ENCODE peak calls at places on chromosomes 3 and 15, in five cellular contexts. N, B, G, U and I are unnamed samples. For H3K36me3 and H3K4me1, the result is how much of the 10 kb centered on the place peaks cover.

GRCh38 chr15:96416934-96417759 is 86.6 kb downstream of the NR2F2 start:
- DNase-seq in N (no peak), B (no peak), G (no peak), U (no peak), I (no peak)

GRCh38 chr3:172449468-172450149 is 1.4 kb upstream of the GHSR start:
- DNase-seq in N (no peak), B (no peak), G (no peak), U (no peak), I (no peak)

GRCh38 chr15:78259232-78259631 is 5.1 kb upstream of the DNAJA4 start:
- DNase-seq in N (no peak), B (no peak), G (no peak), U (no peak), I (no peak)

GRCh38 chr15:43488790-43489585 is 4.0 kb downstream of the TP53BP1 start:
- DNase-seq in N (peak), B (no peak), G (no peak), U (no peak), I (no peak)

GRCh38 chr3:23442598-23443383 is 239.7 kb downstream of the UBE2E2 start:
- DNase-seq in N (no peak), B (no peak), G (no peak), U (no peak), I (no peak)

GRCh38 chr15:90869601-90870353 is 1.4 kb downstream of the FURIN start:
- DNase-seq in N (no peak), B (no peak), G (peak), U (peak), I (peak)

GRCh38 chr15:74290645-74291044 is 54.5 kb downstream of the CCDC33 start:
- DNase-seq in N (no peak), B (no peak), G (no peak), U (no peak), I (no peak)

GRCh38 chr3:126557415-126557745 is 1.4 kb downstream of the C3orf22 start:
- DNase-seq in N (no peak), B (no peak), G (peak), U (no peak), I (peak)

GRCh38 chr3:169510378-169510777 is 153.1 kb downstream of the MECOM start:
- DNase-seq in N (no peak), B (no peak), G (no peak), U (no peak), I (no peak)

GRCh38 chr3:196813903-196814302 is 53.8 kb upstream of the SENP5 start:
- DNase-seq in N (no peak), B (no peak), G (no peak), U (no peak), I (no peak)

GRCh38 chr3:196810963-196811581 is 56.6 kb upstream of the SENP5 start:
- DNase-seq in N (no peak), B (no peak), G (no peak), U (no peak), I (no peak)

GRCh38 chr3:196812853-196813252 is 54.9 kb upstream of the SENP5 start:
- DNase-seq in N (no peak), B (no peak), G (no peak), U (no peak), I (no peak)
- H3K36me3 ChIP-seq in N (under half), B (under half), G (half or more), U (half or more), I (half or more)

DNA sequence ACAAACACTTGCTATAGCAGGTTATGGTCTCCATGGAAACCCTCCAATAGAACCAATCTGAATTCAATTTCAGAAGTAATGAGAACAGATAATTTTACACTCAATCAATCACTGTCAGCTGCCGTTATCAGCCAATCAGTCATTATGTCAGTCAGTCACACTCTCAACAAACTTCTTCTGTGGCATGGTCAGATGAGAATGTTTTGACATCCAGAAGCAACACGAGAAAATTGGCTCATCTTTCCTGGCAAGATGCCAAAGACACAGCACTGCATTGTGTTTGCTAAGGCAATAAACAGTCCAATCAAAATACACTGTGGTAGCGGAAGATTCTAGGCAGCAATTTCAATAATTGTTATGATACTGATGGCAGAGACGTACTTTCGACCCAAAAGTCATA is 190.7 kb downstream of the RORA start:
- DNase-seq in N (peak), B (no peak), G (no peak), U (no peak), I (peak)
- H3K27ac ChIP-seq in N (no peak), B (no peak), G (no peak), U (peak), I (no peak)

GRCh38 chr15:40336129-40337122 is 4.3 kb downstream of the CCDC9B start:
- DNase-seq in N (no peak), B (no peak), G (no peak), U (no peak), I (no peak)

GRCh38 chr15:40338041-40338657 is 2.6 kb downstream of the CCDC9B start:
- DNase-seq in N (peak), B (peak), G (peak), U (peak), I (peak)

GRCh38 chr15:40339621-40339945 is 1.2 kb downstream of the CCDC9B start:
- DNase-seq in N (no peak), B (no peak), G (no peak), U (no peak), I (no peak)

GRCh38 chr15:40338921-40339620 is 1.7 kb downstream of the CCDC9B start:
- DNase-seq in N (no peak), B (no peak), G (no peak), U (peak), I (no peak)

DNA sequence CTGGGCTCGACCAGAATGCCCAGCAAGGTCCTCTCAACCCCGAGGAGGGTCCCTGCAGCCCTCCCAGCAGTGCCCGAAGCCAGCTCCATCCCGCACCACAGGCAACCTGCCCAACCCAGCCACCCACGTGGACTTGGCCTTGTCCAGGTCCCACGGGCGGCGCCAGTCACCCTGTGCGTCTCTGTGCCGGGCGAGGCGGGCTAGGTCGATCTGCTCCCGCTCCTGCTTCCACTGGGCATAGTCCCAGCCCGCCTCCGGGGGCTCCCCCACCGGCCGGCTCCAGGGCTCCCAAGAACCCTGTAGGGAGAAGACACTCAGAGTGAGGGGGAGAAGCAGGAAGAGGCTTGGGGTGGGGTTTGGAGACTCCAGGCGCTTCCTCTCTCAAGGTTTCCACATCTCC is 3.1 kb downstream of the CCDC9B start:
- DNase-seq in N (no peak), B (no peak), G (no peak), U (no peak), I (no peak)
- H3K4me1 ChIP-seq in N (under half), B (under half), G (half or more), U (half or more), I (under half)

DNA sequence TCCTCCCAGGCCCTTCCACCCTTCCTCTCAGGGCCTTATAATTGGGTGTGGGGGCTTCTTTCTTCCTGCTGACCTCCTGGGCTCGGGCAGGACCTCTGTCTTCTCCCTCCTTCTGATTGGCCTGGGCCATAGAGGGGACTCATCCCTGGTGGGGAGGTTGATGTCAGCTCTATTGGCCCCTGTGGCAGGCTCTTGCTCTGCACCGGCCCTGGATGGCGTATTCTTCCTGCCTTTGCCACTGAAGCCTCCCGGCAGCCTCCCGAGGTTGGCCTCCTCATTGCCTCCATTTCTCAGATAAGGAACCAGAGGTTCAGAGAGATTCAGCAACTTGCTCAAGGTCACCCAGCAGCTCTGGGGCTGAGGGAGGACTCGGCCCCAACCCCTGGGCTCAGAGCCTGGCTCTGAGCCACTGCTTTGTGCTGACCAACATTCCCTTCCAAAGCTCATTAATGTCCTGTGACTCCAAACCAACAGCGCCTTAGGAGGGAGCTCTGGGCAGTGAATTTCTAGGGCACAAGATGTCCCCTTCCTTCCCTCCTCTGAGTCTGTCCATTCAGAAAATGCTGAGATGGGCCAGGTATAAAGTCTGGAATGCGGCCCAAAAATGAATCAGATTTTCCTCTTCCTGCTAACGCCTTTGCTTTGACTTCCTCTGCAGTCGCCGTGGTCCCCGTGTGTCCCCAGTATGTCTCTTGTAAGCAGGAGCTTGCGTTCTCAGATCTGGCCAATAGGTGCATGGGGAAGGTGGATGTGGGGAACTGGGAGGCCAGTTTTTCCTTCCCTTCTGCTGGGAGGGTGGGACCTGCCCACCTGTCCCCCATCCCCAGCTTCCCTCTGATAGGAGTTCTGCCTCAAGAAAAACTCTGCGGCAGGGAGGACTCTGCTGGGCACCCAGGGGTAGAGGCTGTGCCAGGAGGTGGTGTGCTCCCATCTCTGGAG is 74.2 kb downstream of the HMCES start:
- DNase-seq in N (no peak), B (no peak), G (no peak), U (no peak), I (no peak)
- H3K36me3 ChIP-seq in N (under half), B (under half), G (under half), U (under half), I (under half)

GRCh38 chr3:99921377-99921695 is 103.7 kb downstream of the CMSS1 start:
- DNase-seq in N (no peak), B (no peak), G (no peak), U (no peak), I (no peak)

GRCh38 chr3:99925584-99925983 is 107.9 kb downstream of the CMSS1 start:
- DNase-seq in N (peak), B (no peak), G (peak), U (peak), I (no peak)

GRCh38 chr3:99921986-99922385 is 104.3 kb downstream of the CMSS1 start:
- DNase-seq in N (no peak), B (no peak), G (no peak), U (no peak), I (no peak)

GRCh38 chr3:99920530-99921376 is 103.1 kb downstream of the CMSS1 start:
- DNase-seq in N (peak), B (no peak), G (peak), U (peak), I (peak)

DNA sequence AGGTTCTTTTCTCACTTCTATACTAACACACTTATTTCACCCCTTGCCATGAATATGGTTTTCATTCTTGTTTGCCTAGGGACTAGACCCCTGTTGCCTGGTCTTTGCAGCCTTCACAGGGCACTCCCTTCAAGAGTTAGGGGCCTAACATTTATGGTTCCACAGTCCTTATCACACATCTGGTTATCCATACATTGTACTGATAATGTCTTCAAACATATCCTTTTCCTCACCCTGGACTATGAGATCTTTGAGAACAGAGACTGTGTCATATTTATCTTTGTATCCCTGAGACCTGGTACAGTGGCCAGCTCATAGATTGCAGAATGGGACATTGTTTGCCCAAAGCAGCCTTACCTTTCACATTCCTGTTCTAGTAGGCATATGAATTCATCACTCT is 106.2 kb downstream of the CMSS1 start:
- DNase-seq in N (peak), B (no peak), G (no peak), U (no peak), I (no peak)
- H3K27ac ChIP-seq in N (no peak), B (no peak), G (no peak), U (peak), I (no peak)